ENCODE peak calls at places on chromosome 7, in six cellular contexts. W is cardiac muscle cell; I is stimulated activated CD8-positive, alpha-beta memory T cell treated with anti-CD3 and anti-CD28 coated beads, Interleukin-4, amount 100 ng/mL, for 48 hours; R is GM23338; P is GM13976; V is Calu3. K is an unnamed sample.

GRCh38 chr7:108824840-108825540 is 255.3 kb downstream of the DNAJB9 start:
- DNase-seq in W (no peak), I (no peak), R (no peak), P (no peak), V (no peak), K (peak)

GRCh38 chr7:11714676-11715075 is 117.3 kb downstream of the THSD7A start:
- DNase-seq in W (no peak), I (no peak), R (no peak), P (no peak), V (no peak), K (no peak)

GRCh38 chr7:156167417-156167807 is 355.1 kb upstream of the SHH start:
- DNase-seq in W (no peak), I (no peak), R (peak), P (no peak), V (no peak), K (peak)

GRCh38 chr7:16129431-16130126 is 291.8 kb downstream of the CRPPA start:
- DNase-seq in W (no peak), I (no peak), R (no peak), P (no peak), V (peak), K (no peak)

GRCh38 chr7:130938661-130939060 is 204.7 kb upstream of the KLF14 start:
- DNase-seq in W (no peak), I (no peak), R (no peak), P (no peak), V (no peak), K (no peak)

GRCh38 chr7:105060923-105061322 is 46.9 kb downstream of the KMT2E start:
- DNase-seq in W (no peak), I (no peak), R (no peak), P (no peak), V (no peak), K (no peak)

GRCh38 chr7:2633538-2634264 is 1.9 kb downstream of the TTYH3 start:
- DNase-seq in W (no peak), I (peak), R (no peak), P (no peak), V (peak), K (peak)

GRCh38 chr7:92255308-92255707 is 9.5 kb downstream of the ANKIB1 start:
- DNase-seq in W (no peak), I (no peak), R (no peak), P (no peak), V (no peak), K (no peak)

GRCh38 chr7:85324145-85324799 is 137.4 kb upstream of the SEMA3D start:
- DNase-seq in W (no peak), I (no peak), R (peak), P (no peak), V (no peak), K (no peak)

GRCh38 chr7:76428868-76429805 is 4.4 kb downstream of the ZP3 start:
- DNase-seq in W (no peak), I (no peak), R (no peak), P (no peak), V (no peak), K (peak)

GRCh38 chr7:150855046-150855445 is 2.7 kb downstream of the AOC1 start:
- DNase-seq in W (no peak), I (peak), R (no peak), P (no peak), V (no peak), K (peak)

GRCh38 chr7:30799206-30799975 is 28.2 kb downstream of the MINDY4 start:
- DNase-seq in W (no peak), I (no peak), R (no peak), P (peak), V (no peak), K (no peak)

GRCh38 chr7:22002731-22003130 is 57.0 kb upstream of the CDCA7L start:
- DNase-seq in W (no peak), I (no peak), R (no peak), P (no peak), V (no peak), K (no peak)

GRCh38 chr7:29920491-29920890 is 69.1 kb downstream of the SCRN1 start:
- DNase-seq in W (no peak), I (no peak), R (no peak), P (no peak), V (no peak), K (no peak)

GRCh38 chr7:157711353-157711888 is 374.6 kb downstream of the DNAJB6 start:
- DNase-seq in W (no peak), I (peak), R (no peak), P (no peak), V (no peak), K (peak)

GRCh38 chr7:127718325-127718724 is 66.3 kb downstream of the SND1 start:
- DNase-seq in W (no peak), I (no peak), R (no peak), P (no peak), V (no peak), K (no peak)

GRCh38 chr7:158042156-158042880 is 545.3 kb downstream of the PTPRN2 start:
- DNase-seq in W (no peak), I (no peak), R (no peak), P (no peak), V (no peak), K (no peak)

GRCh38 chr7:26199301-26200112 is 1.0 kb downstream of the HNRNPA2B1 start:
- DNase-seq in W (peak), I (peak), R (peak), P (no peak), V (peak), K (no peak)

GRCh38 chr7:72123913-72124312 is 288.2 kb downstream of the CALN1 start:
- DNase-seq in W (no peak), I (no peak), R (no peak), P (no peak), V (no peak), K (no peak)

GRCh38 chr7:30929686-30930085 is 18.0 kb downstream of the AQP1 start:
- DNase-seq in W (no peak), I (no peak), R (no peak), P (peak), V (no peak), K (peak)

GRCh38 chr7:128231021-128231420 is 10.1 kb upstream of the LEP start:
- DNase-seq in W (no peak), I (no peak), R (no peak), P (no peak), V (no peak), K (no peak)

GRCh38 chr7:25669954-25670841 is 441.9 kb upstream of the NPVF start:
- DNase-seq in W (no peak), I (no peak), R (no peak), P (no peak), V (no peak), K (no peak)

GRCh38 chr7:20172736-20173334 is 44.3 kb downstream of the MACC1 start:
- DNase-seq in W (peak), I (peak), R (peak), P (peak), V (peak), K (peak)

GRCh38 chr7:158009886-158010285 is 577.7 kb downstream of the PTPRN2 start:
- DNase-seq in W (no peak), I (no peak), R (no peak), P (no peak), V (no peak), K (no peak)

GRCh38 chr7:30029696-30030095 is 1.5 kb downstream of the PLEKHA8 start:
- DNase-seq in W (no peak), I (no peak), R (no peak), P (no peak), V (peak), K (peak)

K was measured in endodermal cell.